ENCODE peak calls at places on chromosomes 13 and 19, in eight cellular contexts. S is heart left ventricle, G is progenitor cell of endocrine pancreas, W is astrocyte of the spinal cord, R is lower lobe of right lung, Y is pancreas, O is B cell, X is mammary epithelial cell. H is an unnamed sample.

GRCh38 chr19:1360818-1361461 is 22.8 kb upstream of the NDUFS7 start:
- DNase-seq in O (no peak), S (peak), Y (peak), X (peak), R (no peak), W (peak), G (no peak), H (no peak)

GRCh38 chr19:16739546-16739945 is 19.9 kb downstream of the NWD1 start:
- DNase-seq in S (no peak), O (no peak), Y (no peak), G (no peak), W (no peak), R (no peak), X (no peak), H (no peak)

GRCh38 chr19:44723952-44724319 is 24.6 kb upstream of the BCL3 start:
- DNase-seq in O (peak), S (peak), X (peak), W (peak), Y (peak), G (peak), R (peak), H (no peak)

GRCh38 chr13:46861959-46862358 is 34.9 kb downstream of the HTR2A start:
- DNase-seq in O (no peak), G (no peak), W (no peak), S (no peak), X (no peak), Y (no peak), R (no peak), H (no peak)

GRCh38 chr19:5058456-5059190 is 89.7 kb downstream of the KDM4B start:
- DNase-seq in G (no peak), X (peak), O (no peak), S (no peak), Y (no peak), R (no peak), W (peak), H (no peak)

GRCh38 chr13:26513931-26514330 is 43.6 kb upstream of the WASF3 start:
- DNase-seq in O (no peak), R (no peak), Y (no peak), W (no peak), G (no peak), X (no peak), S (no peak), H (no peak)

GRCh38 chr13:40589285-40590109 is 76.9 kb downstream of the FOXO1 start:
- DNase-seq in W (peak), O (peak), G (no peak), Y (no peak), R (no peak), S (peak), X (peak), H (no peak)

GRCh38 chr13:84999252-84999651 is 800.0 kb downstream of the SLITRK6 start:
- DNase-seq in Y (no peak), G (no peak), X (no peak), W (no peak), R (no peak), O (no peak), S (no peak), H (no peak)

GRCh38 chr13:87884874-87885273 is 213.7 kb downstream of the SLITRK5 start:
- DNase-seq in S (no peak), X (no peak), R (no peak), G (no peak), Y (no peak), W (peak), O (no peak), H (no peak)

GRCh38 chr13:76730220-76730619 is 156.0 kb downstream of the KCTD12 start:
- DNase-seq in R (no peak), Y (no peak), S (no peak), W (no peak), X (no peak), O (no peak), G (no peak), H (no peak)

GRCh38 chr13:113053801-113054604 is 51.6 kb upstream of the F7 start:
- DNase-seq in Y (peak), G (no peak), O (no peak), W (no peak), R (peak), S (peak), X (no peak), H (no peak)

GRCh38 chr13:82751221-82751620 is 1131.1 kb downstream of the SLITRK1 start:
- DNase-seq in R (no peak), O (no peak), Y (no peak), G (no peak), X (no peak), S (no peak), W (no peak), H (no peak)

GRCh38 chr13:32737111-32737571 is 150.9 kb downstream of the PDS5B start:
- DNase-seq in X (no peak), O (peak), Y (no peak), W (peak), R (no peak), S (no peak), G (no peak), H (no peak)

GRCh38 chr13:19967619-19968018 is 9.1 kb downstream of the ZMYM2 start:
- DNase-seq in R (no peak), X (no peak), W (no peak), G (no peak), Y (no peak), O (no peak), S (no peak), H (no peak)

GRCh38 chr19:50844296-50844935 is 10.3 kb upstream of the KLK3 start:
- DNase-seq in G (no peak), Y (no peak), X (no peak), O (no peak), S (no peak), W (no peak), R (no peak), H (peak)

GRCh38 chr19:50567052-50567841 is 988 bp downstream of the LRRC4B start:
- DNase-seq in X (no peak), G (no peak), W (no peak), S (no peak), O (no peak), Y (no peak), R (no peak), H (no peak)

GRCh38 chr19:42132030-42132628 is at the start of gene POU2F2:
- DNase-seq in X (no peak), Y (peak), O (peak), G (no peak), W (no peak), S (peak), R (peak), H (no peak)

GRCh38 chr13:101209206-101209893 is 207.0 kb downstream of the NALCN start:
- DNase-seq in G (no peak), X (peak), Y (no peak), W (no peak), O (no peak), R (no peak), S (no peak), H (no peak)

GRCh38 chr19:33464733-33465115 is 56.9 kb downstream of the PEPD start:
- DNase-seq in W (no peak), Y (no peak), R (peak), X (no peak), G (no peak), S (no peak), O (no peak), H (no peak)

GRCh38 chr13:70585109-70585508 is 476.9 kb upstream of the KLHL1 start:
- DNase-seq in W (no peak), G (no peak), O (no peak), X (no peak), S (no peak), Y (no peak), R (no peak), H (no peak)

GRCh38 chr13:48333976-48334375 is 30.4 kb downstream of the RB1 start:
- DNase-seq in W (peak), X (peak), O (no peak), S (no peak), Y (no peak), G (no peak), R (no peak), H (no peak)

GRCh38 chr13:77898097-77898496 is 20.5 kb downstream of the EDNRB start:
- DNase-seq in Y (no peak), W (no peak), S (no peak), R (no peak), X (no peak), G (no peak), O (peak), H (no peak)

GRCh38 chr13:108315273-108315672 is 45.8 kb downstream of the TNFSF13B start:
- DNase-seq in W (no peak), X (no peak), O (no peak), G (no peak), R (no peak), S (no peak), Y (no peak), H (no peak)

GRCh38 chr13:47178090-47178950 is 281.5 kb upstream of the HTR2A start:
- DNase-seq in Y (no peak), R (no peak), G (no peak), X (no peak), S (no peak), W (no peak), O (no peak), H (no peak)

GRCh38 chr19:12647490-12648071 is 19.0 kb downstream of the MAN2B1 start:
- DNase-seq in S (peak), R (peak), W (no peak), Y (peak), G (no peak), X (no peak), O (peak), H (no peak)

GRCh38 chr19:12647047-12647446 is 19.5 kb downstream of the MAN2B1 start:
- DNase-seq in G (no peak), O (no peak), S (no peak), Y (no peak), R (no peak), X (no peak), W (no peak), H (no peak)

GRCh38 chr19:12649941-12650340 is 16.6 kb downstream of the MAN2B1 start:
- DNase-seq in X (no peak), S (no peak), O (no peak), G (no peak), W (no peak), R (peak), Y (no peak), H (no peak)

GRCh38 chr19:12646551-12646950 is 20.0 kb downstream of the MAN2B1 start:
- DNase-seq in S (no peak), G (no peak), Y (no peak), X (no peak), R (no peak), O (no peak), W (no peak), H (no peak)

GRCh38 chr19:12648088-12648487 is 18.5 kb downstream of the MAN2B1 start:
- DNase-seq in X (no peak), Y (peak), O (no peak), R (no peak), S (no peak), W (no peak), G (no peak), H (no peak)
- TF ChIP-seq CTCF in X (peak), Y (no peak), O (no peak), R (peak), S (peak), W (peak), G (no peak), H (peak)

GRCh38 chr19:15250635-15250993 is 18.4 kb upstream of the EPHX3 start:
- DNase-seq in S (no peak), X (no peak), Y (no peak), W (no peak), G (no peak), R (no peak), O (no peak), H (no peak)

GRCh38 chr19:15252398-15253018 is 20.3 kb upstream of the EPHX3 start:
- DNase-seq in Y (no peak), S (no peak), R (no peak), O (no peak), W (peak), G (no peak), X (no peak), H (no peak)

GRCh38 chr19:15253076-15253475 is 20.8 kb upstream of the EPHX3 start:
- DNase-seq in X (no peak), S (no peak), G (no peak), R (no peak), W (no peak), Y (no peak), O (no peak), H (no peak)

GRCh38 chr19:15251010-15251748 is 18.9 kb upstream of the EPHX3 start:
- DNase-seq in R (no peak), Y (no peak), W (peak), S (peak), G (no peak), O (no peak), X (no peak), H (no peak)

DNA sequence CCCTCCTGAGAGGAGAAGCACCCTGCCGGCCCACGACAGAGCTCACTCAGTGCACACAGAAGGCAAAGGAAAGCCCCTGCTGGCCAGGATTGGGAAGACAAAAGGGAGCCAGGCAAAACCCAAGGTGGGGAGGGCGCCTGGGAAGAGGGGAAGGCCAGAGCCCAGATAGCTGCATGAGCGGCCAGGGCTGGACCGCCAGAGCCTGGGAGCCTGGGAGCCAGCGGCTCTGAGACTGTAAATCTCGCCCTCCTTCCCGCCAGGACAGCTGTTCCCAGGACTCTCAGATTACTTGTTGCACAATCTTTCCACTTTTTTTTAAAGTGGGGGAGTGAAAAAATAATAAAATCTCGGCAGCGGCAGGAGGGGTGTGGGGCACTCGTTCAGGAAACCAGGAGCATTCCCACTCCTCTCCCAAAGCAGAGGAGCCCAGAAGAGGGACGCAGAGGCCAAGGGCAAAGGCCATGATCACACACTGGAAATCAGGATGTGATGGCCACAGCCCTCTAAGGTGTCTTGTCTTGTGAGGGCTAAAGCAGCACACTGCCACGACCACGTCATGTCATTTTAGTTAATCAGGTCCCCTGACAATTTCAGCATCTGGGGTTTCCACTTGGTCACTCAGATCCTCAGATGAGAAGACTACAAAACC is 19.6 kb upstream of the EPHX3 start:
- DNase-seq in O (no peak), G (peak), S (peak), X (peak), W (peak), R (peak), Y (no peak), H (no peak)
- TF ChIP-seq CTCF in O (no peak), G (peak), S (peak), X (peak), W (peak), R (peak), Y (peak), H (peak)

DNA sequence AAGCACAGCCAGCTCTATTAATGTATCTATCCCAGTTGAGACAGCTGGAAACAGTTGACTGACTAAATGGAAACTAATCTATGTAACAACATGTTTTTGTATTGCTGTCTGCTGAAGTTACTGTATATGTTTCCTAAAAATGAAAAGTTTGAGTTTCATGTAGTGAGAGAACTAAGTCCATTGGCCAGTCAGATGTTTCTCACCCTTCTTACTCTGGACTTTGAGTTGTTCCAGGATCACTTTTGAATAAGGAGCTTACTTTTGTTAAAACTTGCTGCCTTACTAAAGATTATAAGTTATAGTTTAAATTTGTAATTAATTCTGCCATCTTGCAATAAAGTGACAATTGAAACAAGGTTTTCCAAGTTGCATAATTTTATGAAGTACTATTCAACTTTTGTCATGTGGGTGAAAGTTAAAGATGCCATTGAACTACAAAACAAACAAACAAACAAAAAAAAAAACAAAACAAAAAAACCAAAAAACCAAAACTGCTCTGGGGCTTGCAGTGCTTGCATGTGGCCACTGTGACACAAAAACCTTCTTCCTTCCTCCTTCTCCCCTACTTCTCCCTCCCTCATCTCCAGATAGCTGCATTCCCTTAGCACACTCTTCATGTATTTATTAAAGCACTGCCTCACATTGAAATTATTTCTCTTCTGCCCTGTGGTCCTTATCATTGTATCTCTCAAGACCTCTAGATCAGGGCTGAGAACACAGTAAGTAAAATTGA is 15.3 kb downstream of the WDFY2 start:
- DNase-seq in O (no peak), X (no peak), W (no peak), Y (no peak), S (no peak), G (no peak), R (no peak), H (no peak)
- TF ChIP-seq CTCF in O (no peak), X (no peak), W (no peak), Y (no peak), S (no peak), G (no peak), R (no peak), H (no peak)

GRCh38 chr19:48094843-48095203 is 15.8 kb downstream of the PLA2G4C start:
- DNase-seq in S (no peak), W (no peak), Y (no peak), X (no peak), O (no peak), R (no peak), G (no peak), H (no peak)
- TF ChIP-seq CTCF in S (no peak), W (no peak), Y (no peak), X (no peak), O (no peak), R (no peak), G (no peak), H (no peak)

GRCh38 chr19:10502524-10503001 is 593 bp downstream of the KEAP1 start:
- DNase-seq in S (peak), G (peak), O (peak), X (peak), W (peak), Y (peak), R (peak), H (peak)

GRCh38 chr19:10505583-10506229 is 2.5 kb upstream of the KEAP1 start:
- DNase-seq in R (peak), W (peak), Y (peak), S (peak), O (peak), X (peak), G (peak), H (no peak)

GRCh38 chr19:10500247-10500592 is 2.9 kb downstream of the KEAP1 start:
- DNase-seq in S (no peak), X (no peak), G (no peak), Y (no peak), O (no peak), R (no peak), W (no peak), H (no peak)

GRCh38 chr19:10501971-10502523 is 1.1 kb downstream of the KEAP1 start:
- DNase-seq in G (peak), R (peak), W (peak), S (peak), Y (peak), O (no peak), X (no peak), H (peak)

DNA sequence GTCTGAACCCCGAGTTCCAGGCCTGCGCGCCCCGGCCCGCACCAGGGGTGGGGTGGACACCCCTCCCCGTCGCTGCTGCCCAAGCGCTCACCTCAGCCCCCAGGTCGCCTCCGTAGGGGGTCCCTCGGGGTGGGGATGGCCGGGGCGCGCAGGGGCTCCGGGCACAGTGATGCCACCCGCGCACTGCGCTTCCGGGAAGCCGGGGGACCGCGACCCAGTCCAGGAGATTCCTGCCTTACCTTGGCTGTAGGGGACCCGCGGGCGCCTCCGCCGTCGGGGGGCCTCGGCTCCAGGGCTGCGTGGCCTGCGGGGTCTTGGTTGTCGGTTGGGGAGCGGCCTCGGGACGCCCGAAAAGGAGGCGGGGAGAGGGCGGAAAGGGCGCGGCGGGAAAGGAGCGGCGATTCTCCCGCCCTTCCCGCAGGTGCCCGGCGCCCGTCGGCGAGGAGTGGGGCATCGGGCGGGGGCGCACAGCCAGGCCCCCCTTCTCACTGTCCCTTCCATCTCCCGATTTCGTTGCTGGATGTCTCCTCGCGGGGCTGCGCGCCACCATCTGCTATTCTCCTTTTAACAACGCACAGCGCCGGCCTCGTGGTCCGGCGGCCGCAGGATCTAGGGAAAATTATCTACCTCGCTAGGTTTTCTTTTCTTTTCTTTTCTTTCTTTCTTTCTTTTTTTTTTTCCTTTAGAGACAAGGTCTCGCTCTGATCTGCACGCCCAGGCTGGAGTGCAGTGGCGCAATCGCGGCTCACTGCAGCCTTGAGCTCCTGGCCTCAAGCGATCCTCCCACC is at the start of gene KEAP1:
- DNase-seq in G (no peak), Y (peak), R (peak), X (no peak), O (no peak), W (peak), S (no peak), H (no peak)
- TF ChIP-seq CTCF in G (no peak), Y (no peak), R (no peak), X (no peak), O (no peak), W (no peak), S (no peak), H (no peak)

DNA sequence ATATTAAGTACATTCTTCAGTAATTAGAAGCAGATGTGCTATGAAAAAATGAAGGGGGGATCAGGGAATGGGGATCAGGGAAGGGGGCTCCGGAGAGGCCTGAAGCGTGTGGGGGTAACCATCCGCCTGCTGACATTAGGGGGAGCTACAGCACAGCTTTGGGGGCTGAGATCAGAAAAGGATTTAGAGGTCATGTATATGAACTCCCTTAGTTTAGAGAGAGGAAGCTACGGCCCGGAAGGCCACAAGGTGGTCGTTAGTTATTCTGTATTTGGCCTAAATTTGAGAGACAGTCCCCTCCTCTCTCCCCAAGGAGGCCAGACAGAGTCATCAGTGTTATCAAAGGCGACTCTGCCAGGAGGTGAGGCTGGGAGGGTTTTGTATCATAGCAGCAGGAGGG is 99.0 kb downstream of the TM9SF2 start:
- DNase-seq in S (no peak), O (no peak), X (no peak), G (no peak), R (no peak), W (no peak), Y (no peak), H (no peak)
- TF ChIP-seq CTCF in S (no peak), O (no peak), X (peak), G (peak), R (no peak), W (peak), Y (no peak), H (no peak)